ENCODE peak calls at places on chromosomes 13 and 19, in eight cellular contexts. T, N, L, D, U, B, G and J are unnamed samples.

GRCh38 chr19:51742736-51743288 is 8.9 kb downstream of the FPR1 start:
- DNase-seq in T (no peak), N (no peak), L (no peak), D (no peak), U (no peak), B (no peak), G (no peak), J (no peak)

GRCh38 chr13:31903072-31903815 is 128.3 kb upstream of the FRY start:
- DNase-seq in T (no peak), N (no peak), L (no peak), D (no peak), U (no peak), B (no peak), G (no peak), J (no peak)

GRCh38 chr13:99659234-99659633 is 158.0 kb downstream of the TM9SF2 start:
- DNase-seq in T (no peak), N (peak), L (peak), D (no peak), U (no peak), B (no peak), G (no peak), J (no peak)

GRCh38 chr13:113118328-113119021 is 4.1 kb upstream of the F10 start:
- DNase-seq in T (no peak), N (no peak), L (no peak), D (peak), U (no peak), B (no peak), G (no peak), J (no peak)

GRCh38 chr19:35791814-35792279 is 16.5 kb downstream of the ARHGAP33 start:
- DNase-seq in T (no peak), N (no peak), L (no peak), D (no peak), U (no peak), B (no peak), G (no peak), J (no peak)

GRCh38 chr19:44745386-44745831 is 3.1 kb upstream of the BCL3 start:
- DNase-seq in T (no peak), N (peak), L (no peak), D (no peak), U (peak), B (no peak), G (no peak), J (no peak)

GRCh38 chr13:113785051-113786010 is 26.3 kb downstream of the TMEM255B start:
- DNase-seq in T (no peak), N (no peak), L (peak), D (no peak), U (peak), B (no peak), G (no peak), J (no peak)

GRCh38 chr13:42000836-42001235 is 39.9 kb upstream of the VWA8 start:
- DNase-seq in T (no peak), N (peak), L (no peak), D (no peak), U (no peak), B (no peak), G (no peak), J (no peak)

GRCh38 chr13:84130739-84131138 is 248.5 kb upstream of the SLITRK1 start:
- DNase-seq in T (no peak), N (no peak), L (no peak), D (no peak), U (no peak), B (no peak), G (no peak), J (no peak)

GRCh38 chr19:40225440-40226305 is 816 bp downstream of the CCNP start:
- DNase-seq in T (peak), N (peak), L (no peak), D (no peak), U (no peak), B (no peak), G (no peak), J (no peak)

GRCh38 chr19:39112338-39112890 is 13.2 kb upstream of the PAK4 start:
- DNase-seq in T (no peak), N (no peak), L (no peak), D (no peak), U (peak), B (no peak), G (no peak), J (no peak)

GRCh38 chr13:49627831-49628652 is at the start of gene ARL11:
- DNase-seq in T (no peak), N (peak), L (no peak), D (peak), U (no peak), B (peak), G (peak), J (no peak)

GRCh38 chr13:65275838-65276630 is 1954.1 kb downstream of the PCDH9 start:
- DNase-seq in T (no peak), N (no peak), L (no peak), D (no peak), U (no peak), B (no peak), G (no peak), J (no peak)

GRCh38 chr13:29961036-29961685 is 110.7 kb upstream of the UBL3 start:
- DNase-seq in T (no peak), N (no peak), L (no peak), D (no peak), U (no peak), B (no peak), G (no peak), J (no peak)

GRCh38 chr19:3511506-3512251 is 5.6 kb downstream of the FZR1 start:
- DNase-seq in T (no peak), N (no peak), L (no peak), D (no peak), U (no peak), B (no peak), G (no peak), J (no peak)

GRCh38 chr13:113002206-113002821 is 33.3 kb downstream of the MCF2L start:
- DNase-seq in T (peak), N (peak), L (no peak), D (peak), U (no peak), B (no peak), G (peak), J (no peak)

GRCh38 chr13:44141213-44141724 is 232.4 kb upstream of the SERP2 start:
- DNase-seq in T (no peak), N (peak), L (no peak), D (no peak), U (no peak), B (no peak), G (peak), J (no peak)

GRCh38 chr13:30466358-30466714 is 600 bp upstream of the HMGB1 start:
- DNase-seq in T (no peak), N (peak), L (no peak), D (no peak), U (no peak), B (no peak), G (no peak), J (no peak)

GRCh38 chr13:24251525-24251924 is 57.9 kb upstream of the C1QTNF9 start:
- DNase-seq in T (no peak), N (no peak), L (no peak), D (no peak), U (no peak), B (no peak), G (no peak), J (no peak)

GRCh38 chr13:113887700-113888201 is 23.9 kb upstream of the GAS6 start:
- DNase-seq in T (no peak), N (no peak), L (peak), D (no peak), U (no peak), B (no peak), G (no peak), J (no peak)

GRCh38 chr19:50252111-50252886 is 48.9 kb downstream of the MYH14 start:
- DNase-seq in T (no peak), N (peak), L (peak), D (peak), U (no peak), B (no peak), G (peak), J (no peak)

GRCh38 chr13:109251958-109252357 is 534.4 kb downstream of the IRS2 start:
- DNase-seq in T (no peak), N (no peak), L (peak), D (no peak), U (no peak), B (no peak), G (no peak), J (no peak)

GRCh38 chr13:109254271-109254670 is 532.1 kb downstream of the IRS2 start:
- DNase-seq in T (no peak), N (no peak), L (no peak), D (no peak), U (no peak), B (no peak), G (no peak), J (no peak)

GRCh38 chr13:109253316-109253715 is 533.1 kb downstream of the IRS2 start:
- DNase-seq in T (no peak), N (no peak), L (no peak), D (no peak), U (no peak), B (no peak), G (no peak), J (no peak)

GRCh38 chr13:109256866-109257760 is 529.3 kb downstream of the IRS2 start:
- DNase-seq in T (peak), N (peak), L (peak), D (no peak), U (peak), B (no peak), G (no peak), J (no peak)

GRCh38 chr13:109255457-109255856 is 530.9 kb downstream of the IRS2 start:
- DNase-seq in T (no peak), N (no peak), L (no peak), D (no peak), U (no peak), B (no peak), G (no peak), J (no peak)
- H3K27ac ChIP-seq in T (no peak), N (no peak), L (no peak), D (no peak), U (no peak), B (no peak), G (no peak), J (no peak)

DNA sequence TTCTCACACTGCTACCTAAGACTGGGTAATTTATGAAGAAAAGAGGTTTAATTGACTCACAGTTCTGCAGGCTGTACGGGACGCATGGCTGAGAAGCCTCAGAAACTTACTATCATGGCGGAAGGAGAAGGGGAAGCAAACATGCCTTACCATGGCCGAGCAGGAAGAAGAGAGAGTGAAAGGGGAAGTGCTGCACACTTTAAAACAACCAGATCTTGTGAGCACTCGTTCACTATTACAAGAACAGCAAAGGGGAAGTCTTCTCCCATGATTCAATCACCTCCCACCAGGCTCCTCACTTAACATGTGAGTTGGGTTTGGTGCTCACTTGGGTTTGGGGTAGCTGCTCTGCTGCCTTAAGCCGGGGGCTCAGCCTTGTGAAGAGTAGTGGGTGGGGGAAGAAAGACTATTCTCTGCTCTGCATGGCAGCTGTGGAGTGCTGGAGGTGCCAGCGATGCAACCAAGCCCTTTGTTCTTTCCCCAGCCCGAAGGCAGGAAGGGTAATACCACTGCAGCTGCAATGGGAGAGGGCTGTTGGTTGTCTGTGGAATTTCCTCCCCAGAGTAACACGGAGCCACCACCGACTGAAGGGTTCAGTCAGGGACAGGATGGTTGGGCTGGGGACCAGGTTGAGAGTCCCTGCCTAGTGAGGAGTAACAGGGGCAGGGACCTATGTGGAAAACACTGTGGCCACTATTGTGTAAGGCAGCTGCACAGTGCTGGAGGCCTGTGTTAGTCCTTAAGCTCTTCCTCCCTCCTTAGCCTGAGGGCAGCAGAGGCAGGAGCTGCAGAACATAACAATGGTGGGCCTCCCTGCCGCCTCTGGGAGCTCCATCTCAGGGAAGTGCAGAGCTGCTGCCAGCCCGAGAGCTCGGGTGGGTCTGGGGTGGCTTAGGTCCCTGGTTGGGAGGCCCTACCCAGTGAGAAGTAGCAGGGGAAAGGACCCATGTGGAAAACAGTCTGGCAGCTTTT is 1262.5 kb downstream of the EFNB2 start:
- DNase-seq in T (no peak), N (no peak), L (no peak), D (no peak), U (no peak), B (no peak), G (no peak), J (no peak)
- TF ChIP-seq POLR2AphosphoS5 in T (no peak), N (no peak), L (no peak), D (no peak), U (no peak), B (no peak), G (no peak), J (no peak)

GRCh38 chr13:27979001-27979643 is 9.4 kb downstream of the URAD start:
- DNase-seq in T (no peak), N (peak), L (no peak), D (no peak), U (no peak), B (no peak), G (peak), J (no peak)
- TF ChIP-seq EZH2 in T (no peak), N (peak), L (peak), D (peak), U (no peak), B (no peak), G (no peak), J (peak)

DNA sequence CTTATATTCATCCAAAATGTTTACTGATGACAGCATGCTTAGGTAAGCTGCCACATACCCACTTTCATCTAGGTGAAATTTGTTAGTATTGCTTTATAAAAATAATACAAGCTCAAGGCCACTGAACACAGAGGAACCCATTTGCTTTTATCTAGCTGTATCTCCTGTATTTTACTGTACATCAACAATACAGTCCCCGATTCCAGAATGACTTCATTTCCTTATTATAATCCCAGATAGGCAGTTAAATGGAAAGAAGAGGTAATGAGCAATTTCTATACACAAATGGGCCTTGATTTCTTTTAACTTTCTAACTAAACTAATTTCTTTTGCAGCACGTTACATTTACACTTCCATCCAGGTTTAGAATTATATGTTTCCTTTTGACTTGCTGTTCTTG is 86.2 kb downstream of the SHISA2 start:
- DNase-seq in T (no peak), N (no peak), L (peak), D (no peak), U (no peak), B (no peak), G (no peak), J (no peak)
- H3K27ac ChIP-seq in T (no peak), N (no peak), L (no peak), D (no peak), U (no peak), B (no peak), G (no peak), J (no peak)

GRCh38 chr19:8001995-8002849 is 3.2 kb downstream of the ELAVL1 start:
- DNase-seq in T (peak), N (peak), L (peak), D (peak), U (peak), B (peak), G (peak), J (no peak)
- TF ChIP-seq POLR2AphosphoS5 in T (no peak), N (no peak), L (no peak), D (peak), U (peak), B (no peak), G (no peak), J (no peak)

DNA sequence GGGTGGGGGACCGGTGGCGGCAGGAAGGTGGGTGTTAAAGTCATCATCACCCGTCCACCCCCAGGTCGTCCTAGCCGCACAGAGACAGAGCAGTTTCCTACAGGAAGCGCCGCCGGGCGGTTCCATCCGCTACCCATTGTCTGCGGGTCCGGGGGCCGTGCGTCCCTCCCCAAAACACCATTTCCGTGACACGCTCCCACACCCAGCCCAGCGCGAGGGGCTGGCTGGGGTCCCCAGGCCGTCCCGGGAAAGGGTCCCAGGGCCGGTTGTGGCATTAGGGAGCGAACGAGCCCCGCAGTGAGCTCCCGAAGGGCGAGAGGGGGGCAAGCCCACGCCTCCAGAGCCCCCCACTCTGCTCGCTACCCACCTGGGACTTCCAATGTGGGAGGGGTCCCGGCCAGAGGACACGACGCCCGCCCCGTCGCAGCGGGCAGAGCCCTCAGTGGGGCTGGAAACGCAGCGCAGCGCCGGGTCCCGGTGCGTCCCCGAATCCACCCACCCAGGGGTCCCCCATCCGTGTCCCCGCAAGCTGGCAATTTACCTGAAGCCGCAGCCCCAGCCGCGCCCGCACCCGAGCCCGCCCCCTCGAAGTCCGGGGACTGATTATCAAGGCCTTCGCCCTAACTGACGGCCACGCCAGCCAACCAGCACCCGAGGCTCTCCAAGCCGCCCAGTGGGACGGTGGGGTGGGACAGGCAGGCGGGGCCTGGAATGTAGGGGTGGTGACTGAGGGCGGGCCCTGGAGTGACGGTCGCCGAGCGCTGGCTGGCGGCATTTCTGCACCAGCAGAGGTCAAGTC is at the start of gene KANK3:
- DNase-seq in T (peak), N (peak), L (peak), D (peak), U (peak), B (peak), G (peak), J (peak)
- TF ChIP-seq EZH2 in T (no peak), N (no peak), L (no peak), D (no peak), U (no peak), B (no peak), G (no peak), J (no peak)

GRCh38 chr19:2049741-2050348 is 1.2 kb downstream of the MKNK2 start:
- DNase-seq in T (peak), N (peak), L (peak), D (no peak), U (no peak), B (no peak), G (peak), J (no peak)
- H3K27ac ChIP-seq in T (peak), N (no peak), L (no peak), D (peak), U (peak), B (peak), G (peak), J (no peak)